ENCODE peak calls at places on chromosomes 6 and 20, in four cellular contexts. Y is thyroid gland, M is A549, F is esophagus squamous epithelium. G is an unnamed sample.

GRCh38 chr6:166078294-166078693 is 89.4 kb downstream of the TBXT start:
- DNase-seq in F (no peak), M (no peak), Y (peak; percentile 69), G (no peak)

GRCh38 chr6:3284436-3284876 is 25.7 kb downstream of the PSMG4 start:
- DNase-seq in F (no peak), M (no peak), Y (no peak), G (no peak)

GRCh38 chr6:91278416-91278815 is 691.5 kb upstream of the MAP3K7 start:
- DNase-seq in F (no peak), Y (no peak), M (no peak), G (no peak)

GRCh38 chr6:139452176-139452876 is 77.9 kb upstream of the CITED2 start:
- DNase-seq in Y (no peak), F (no peak), M (no peak), G (no peak)

GRCh38 chr6:34425132-34425497 is 754 bp downstream of the RPS10 start:
- DNase-seq in F (no peak), Y (no peak), M (no peak), G (no peak)

GRCh38 chr6:160775730-160776129 is 73.7 kb downstream of the PLG start:
- DNase-seq in Y (no peak), F (no peak), M (no peak), G (no peak)

GRCh38 chr6:8082572-8082953 is 18.4 kb upstream of the BLOC1S5 start:
- DNase-seq in M (no peak), Y (no peak), F (no peak), G (no peak)

GRCh38 chr6:110949679-110950285 is 8.7 kb upstream of the GTF3C6 start:
- DNase-seq in M (peak; percentile 38), F (no peak), Y (no peak), G (no peak)

GRCh38 chr6:37171141-37171969 is 1.4 kb downstream of the PIM1 start:
- DNase-seq in F (no peak), M (no peak), Y (peak; percentile 66), G (peak; percentile 66)

GRCh38 chr6:157724960-157725741 is 97.9 kb upstream of the SNX9 start:
- DNase-seq in F (no peak), Y (no peak), M (no peak), G (no peak)

GRCh38 chr6:163745566-163746400 is 331.3 kb downstream of the QKI start:
- DNase-seq in M (peak; percentile 17), Y (no peak), F (no peak), G (no peak)

DNA sequence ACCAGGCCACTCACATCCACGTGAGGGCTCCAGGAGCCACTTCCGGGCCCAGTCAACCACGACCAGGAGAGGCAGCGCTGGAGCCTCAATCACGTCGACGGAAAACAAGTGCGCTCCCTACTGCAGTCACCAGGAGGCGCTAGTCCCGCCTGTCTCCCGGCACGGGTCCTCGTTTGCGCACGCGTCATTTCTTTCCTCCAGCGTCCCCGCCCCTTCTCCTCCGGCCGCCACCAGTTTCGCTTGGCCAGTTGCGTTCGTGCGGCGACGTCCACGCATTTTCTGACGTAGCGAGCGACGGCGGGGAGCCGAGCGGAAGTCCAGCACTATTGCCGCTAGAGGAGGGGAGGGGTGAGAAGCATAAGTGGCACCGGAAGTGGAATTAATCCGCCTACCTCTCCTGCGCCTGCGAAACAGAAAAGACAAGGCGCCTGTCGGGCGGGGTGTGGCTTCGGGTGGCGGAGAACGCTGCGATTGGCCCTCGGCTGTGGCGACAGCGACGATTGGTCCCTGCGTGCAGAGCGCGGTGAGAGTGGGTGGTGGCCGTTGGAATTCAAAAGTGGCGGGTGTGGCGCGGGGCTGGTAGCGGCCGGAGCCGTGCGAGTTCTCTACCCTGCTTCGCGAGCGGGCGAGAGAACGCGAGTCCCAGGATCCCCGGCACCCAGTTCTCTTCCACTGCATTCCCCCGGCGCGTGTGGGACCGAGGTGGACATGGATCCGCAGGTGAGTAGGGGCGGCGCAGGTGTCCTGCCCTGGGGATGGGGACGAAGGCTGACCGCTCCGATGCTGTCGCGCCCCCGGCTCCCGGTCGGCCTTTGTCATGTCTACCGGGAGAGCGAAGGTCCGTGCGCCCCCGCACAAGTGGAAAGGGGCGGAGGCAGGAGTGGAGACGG is at the start of gene KIFC1:
- DNase-seq in M (peak; percentile 99), F (peak; percentile 96), Y (peak; percentile 99), G (peak; percentile 99)
- TF ChIP-seq POLR2A in M (no peak), F (no peak), Y (no peak), G (no peak)

GRCh38 chr6:112269979-112270378 is 15.6 kb upstream of the LAMA4 start:
- DNase-seq in M (no peak), F (no peak), Y (no peak), G (no peak)

GRCh38 chr6:112269165-112269564 is 14.8 kb upstream of the LAMA4 start:
- DNase-seq in F (no peak), Y (no peak), M (no peak), G (no peak)

GRCh38 chr6:112270756-112271155 is 16.4 kb upstream of the LAMA4 start:
- DNase-seq in F (no peak), Y (no peak), M (no peak), G (no peak)

GRCh38 chr6:112268011-112268410 is 13.6 kb upstream of the LAMA4 start:
- DNase-seq in Y (no peak), M (no peak), F (no peak), G (no peak)

DNA sequence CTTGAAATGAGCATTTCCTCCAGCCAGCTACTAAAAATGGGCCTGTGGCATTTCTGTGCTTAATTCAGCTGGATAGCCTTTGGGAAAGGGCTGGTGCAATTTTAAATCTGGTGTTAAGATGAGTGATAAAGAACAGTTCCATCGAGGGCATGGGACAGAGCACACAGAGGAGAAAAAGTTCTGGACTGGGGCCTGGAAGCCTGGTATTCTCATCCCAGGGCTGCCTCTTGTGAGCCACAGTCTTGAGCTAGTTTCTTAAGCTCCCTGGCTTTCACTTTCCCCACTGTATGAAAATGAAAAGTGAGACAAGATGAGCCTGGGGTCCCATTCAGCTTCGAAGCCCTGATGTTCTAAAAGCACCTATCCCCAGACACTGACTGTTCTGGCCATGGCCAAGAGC is 14.3 kb upstream of the LAMA4 start:
- DNase-seq in Y (no peak), F (no peak), M (no peak), G (no peak)
- H3K27ac ChIP-seq in Y (no peak overlapping the region), F (no peak overlapping the region), M (no peak overlapping the region), G (no peak overlapping the region)

GRCh38 chr6:75204959-75205775 is 686 bp downstream of the COL12A1 start:
- DNase-seq in Y (peak; percentile 14), M (peak; percentile 35), F (no peak), G (no peak)

GRCh38 chr6:75205776-75206334 is at the start of gene COL12A1:
- DNase-seq in F (peak; percentile 22), Y (peak; percentile 77), M (peak; percentile 72), G (no peak)

GRCh38 chr6:75202676-75203131 is 3.1 kb downstream of the COL12A1 start:
- DNase-seq in F (no peak), M (no peak), Y (no peak), G (no peak)

GRCh38 chr6:75203721-75204120 is 2.1 kb downstream of the COL12A1 start:
- DNase-seq in F (no peak), M (no peak), Y (no peak), G (no peak)

GRCh38 chr6:75204222-75204958 is 1.5 kb downstream of the COL12A1 start:
- DNase-seq in Y (peak; percentile 70), F (no peak), M (peak; percentile 79), G (peak; percentile 57)
- TF ChIP-seq POLR2A in Y (no peak), F (no peak), M (no peak), G (no peak)

GRCh38 chr20:62445553-62446340 is 18.4 kb upstream of the RBBP8NL start:
- DNase-seq in Y (no peak), F (no peak), M (no peak), G (no peak)

GRCh38 chr20:62447143-62447869 is 20.0 kb upstream of the RBBP8NL start:
- DNase-seq in Y (no peak), F (no peak), M (no peak), G (no peak)

GRCh38 chr20:62441986-62442539 is 14.7 kb upstream of the RBBP8NL start:
- DNase-seq in F (no peak), Y (no peak), M (no peak), G (no peak)

GRCh38 chr20:62446398-62446985 is 19.2 kb upstream of the RBBP8NL start:
- DNase-seq in Y (no peak), F (no peak), M (no peak), G (no peak)

GRCh38 chr20:62444286-62444685 is 16.9 kb upstream of the RBBP8NL start:
- DNase-seq in M (no peak), F (no peak), Y (no peak), G (no peak)
- H3K27ac ChIP-seq in M (no peak overlapping the region), F (no peak overlapping the region), Y (no peak overlapping the region), G (no peak overlapping the region)

DNA sequence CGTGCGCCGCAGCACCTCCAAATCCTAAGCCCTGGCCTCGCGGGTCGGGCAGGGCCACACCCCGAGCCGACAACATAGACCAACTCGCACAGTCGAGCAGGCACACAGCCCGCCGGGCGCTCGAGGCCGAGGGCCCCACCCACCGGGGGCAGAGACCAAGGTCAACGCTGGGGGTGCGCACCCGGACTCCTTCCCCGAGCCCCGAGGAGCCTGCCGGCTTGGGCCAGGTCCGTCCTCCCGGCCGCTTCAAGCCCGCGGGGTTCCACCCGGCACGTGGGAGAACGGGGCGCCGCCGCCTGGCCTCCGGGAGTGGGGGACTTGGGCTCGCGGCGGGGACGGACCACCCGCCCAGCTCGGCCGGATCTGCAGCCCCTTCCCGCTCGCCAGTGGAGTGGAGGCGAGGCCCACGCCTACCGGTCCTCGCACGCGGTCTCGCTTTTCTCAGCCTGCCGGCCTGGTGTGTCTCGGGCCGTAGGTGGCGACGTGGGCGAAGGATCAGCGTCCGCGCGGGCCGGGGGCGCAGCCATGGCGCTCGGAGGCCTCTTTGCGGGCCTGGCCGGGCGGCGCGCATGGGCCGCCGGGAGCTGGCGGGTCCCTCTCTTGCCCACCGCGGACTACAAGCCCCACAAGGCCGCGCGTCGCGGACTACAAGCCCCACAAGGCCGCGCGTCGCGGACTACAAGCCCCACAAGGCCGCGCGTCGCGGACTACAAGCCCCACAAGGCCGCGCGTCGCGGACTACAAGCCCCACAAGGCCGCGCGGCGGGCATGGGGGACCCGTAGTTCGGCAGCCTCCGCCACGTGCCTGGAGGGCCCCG is at the start of gene UCKL1:
- DNase-seq in F (peak; percentile 68), M (peak; percentile 90), Y (peak; percentile 92), G (peak; percentile 96)
- TF ChIP-seq POLR2A in F (no peak), M (peak; percentile 82), Y (peak; percentile 81), G (peak; percentile 75)

GRCh38 chr6:11495565-11496145 is 41.9 kb upstream of the TMEM170B start:
- DNase-seq in Y (no peak), F (no peak), M (no peak), G (no peak)
- H3K27ac ChIP-seq in Y (no peak overlapping the region), F (no peak overlapping the region), M (peak overlapping the region; percentile 77), G (no peak overlapping the region)

G was measured in adrenal gland.